ENCODE peak calls at places on chromosomes 5 and 9, in five cellular contexts. C is SK-N-SH; V is prostate gland; P is CD8-positive, alpha-beta memory T cell; Q is right atrium auricular region. W is an unnamed sample.

GRCh38 chr5:157049605-157050004 is 9.3 kb downstream of the HAVCR1 start:
- DNase-seq in C (no peak), V (no peak), P (no peak), Q (no peak), W (no peak)

GRCh38 chr9:18906656-18907395 is 126.2 kb downstream of the SAXO1 start:
- DNase-seq in C (no peak), V (no peak), P (no peak), Q (no peak), W (no peak)

GRCh38 chr5:61431923-61432620 is 100.0 kb downstream of the ZSWIM6 start:
- DNase-seq in C (no peak), V (no peak), P (no peak), Q (no peak), W (no peak)

GRCh38 chr5:139037732-139038131 is 160.4 kb downstream of the SIL1 start:
- DNase-seq in C (no peak), V (no peak), P (no peak), Q (no peak), W (no peak)

GRCh38 chr9:13555989-13556500 is 276.6 kb upstream of the MPDZ start:
- DNase-seq in C (no peak), V (no peak), P (no peak), Q (no peak), W (no peak)

GRCh38 chr9:68507796-68508145 is 32.9 kb downstream of the TMEM252 start:
- DNase-seq in C (no peak), V (no peak), P (no peak), Q (no peak), W (no peak)

GRCh38 chr5:15203376-15203775 is 296.6 kb upstream of the FBXL7 start:
- DNase-seq in C (no peak), V (no peak), P (no peak), Q (no peak), W (no peak)

GRCh38 chr9:93468763-93469456 is 15.5 kb upstream of the FAM120AOS start:
- DNase-seq in C (no peak), V (no peak), P (no peak), Q (no peak), W (no peak)

GRCh38 chr9:108241384-108241783 is 614.4 kb downstream of the ACTL7B start:
- DNase-seq in C (no peak), V (no peak), P (no peak), Q (no peak), W (no peak)

GRCh38 chr9:114172981-114173833 is 17.9 kb downstream of the COL27A1 start:
- DNase-seq in C (no peak), V (peak; percentile 64), P (no peak), Q (no peak), W (no peak)

GRCh38 chr5:168747987-168748777 is 169.0 kb upstream of the PANK3 start:
- DNase-seq in C (peak; percentile 77), V (no peak), P (peak; percentile 10), Q (no peak), W (no peak)

GRCh38 chr5:126755593-126755992 is 21.3 kb upstream of the LMNB1 start:
- DNase-seq in C (no peak), V (no peak), P (no peak), Q (no peak), W (no peak)

GRCh38 chr5:150398432-150399157 is 14.1 kb downstream of the CD74 start:
- DNase-seq in C (no peak), V (no peak), P (no peak), Q (no peak), W (peak; percentile 47)

GRCh38 chr5:55063220-55063863 is 39.1 kb upstream of the GZMA start:
- DNase-seq in C (no peak), V (no peak), P (no peak), Q (no peak), W (no peak)

GRCh38 chr5:148790545-148791333 is 35.7 kb upstream of the ADRB2 start:
- DNase-seq in C (no peak), V (no peak), P (no peak), Q (no peak), W (no peak)

GRCh38 chr5:110031402-110032140 is 341.8 kb downstream of the MAN2A1 start:
- DNase-seq in C (no peak), V (peak; percentile 6), P (no peak), Q (no peak), W (no peak)

GRCh38 chr9:128428644-128429504 is 8.2 kb downstream of the CERCAM start:
- DNase-seq in C (no peak), V (no peak), P (no peak), Q (no peak), W (no peak)

GRCh38 chr5:67363195-67363594 is 166.6 kb upstream of the CD180 start:
- DNase-seq in C (no peak), V (no peak), P (no peak), Q (no peak), W (no peak)

GRCh38 chr5:146647656-146648199 is 131.7 kb upstream of the GPR151 start:
- DNase-seq in C (peak; percentile 61), V (no peak), P (no peak), Q (no peak), W (no peak)

GRCh38 chr5:64784451-64785025 is 15.8 kb downstream of the CWC27 start:
- DNase-seq in C (peak; percentile 22), V (peak; percentile 77), P (peak; percentile 58), Q (peak; percentile 67), W (peak; percentile 57)

GRCh38 chr9:128160603-128160987 is 530 bp downstream of the BBLN start:
- DNase-seq in C (peak; percentile 67), V (no peak), P (peak; percentile 5), Q (no peak), W (peak; percentile 11)

GRCh38 chr9:129407905-129408452 is 212.9 kb downstream of the C9orf50 start:
- DNase-seq in C (no peak), V (no peak), P (no peak), Q (no peak), W (no peak)

GRCh38 chr9:135898634-135899407 is 8.5 kb downstream of the CAMSAP1 start:
- DNase-seq in C (no peak), V (no peak), P (no peak), Q (no peak), W (no peak)

GRCh38 chr9:36470891-36471290 is 70.8 kb upstream of the RNF38 start:
- DNase-seq in C (no peak), V (peak; percentile 37), P (peak; percentile 57), Q (no peak), W (peak; percentile 85)

GRCh38 chr9:25704800-25705199 is 26.6 kb upstream of the TUSC1 start:
- DNase-seq in C (no peak), V (no peak), P (no peak), Q (no peak), W (no peak)

DNA sequence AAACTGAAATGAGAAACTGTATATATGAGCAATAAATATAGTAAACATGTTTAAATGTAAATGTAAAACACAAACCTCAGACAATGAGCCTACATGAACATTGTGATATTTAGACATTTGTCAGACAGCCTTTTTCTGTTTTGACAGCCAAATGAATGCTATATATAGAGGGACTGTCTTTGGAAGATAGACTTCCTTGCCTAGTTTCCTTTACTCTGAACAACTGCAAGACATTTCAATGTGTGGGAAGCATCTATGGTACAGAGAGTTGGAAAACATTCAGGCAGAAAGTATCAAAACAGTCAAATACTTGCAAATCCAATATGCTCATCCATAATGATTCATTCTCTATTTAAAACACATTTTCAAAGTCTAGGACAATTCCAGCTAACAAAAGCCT is 31.7 kb upstream of the TUSC1 start:
- DNase-seq in C (no peak), V (no peak), P (no peak), Q (no peak), W (no peak)
- H3K27ac ChIP-seq in C (no peak overlapping the region), V (no peak overlapping the region), P (no peak overlapping the region), Q (no peak overlapping the region), W (no peak overlapping the region)

DNA sequence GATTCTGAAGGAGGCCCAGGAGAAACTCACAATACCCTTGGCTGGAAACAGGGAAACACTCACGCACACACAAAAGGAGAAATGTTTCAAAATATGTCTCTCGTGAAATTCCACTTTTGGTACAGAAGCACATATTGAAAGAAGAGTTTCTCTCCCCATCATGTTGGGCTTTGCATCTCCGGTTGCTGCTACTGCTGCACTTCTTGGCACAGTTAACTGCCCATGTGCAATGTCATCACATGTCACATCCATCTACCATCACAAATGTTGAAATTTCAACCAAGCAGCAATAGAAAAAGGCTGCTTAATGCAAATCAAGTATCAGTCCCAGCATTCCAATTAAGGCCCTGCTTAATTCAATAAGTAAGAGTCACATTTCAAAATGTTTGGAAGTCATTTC is 72.1 kb downstream of the ABCA1 start:
- DNase-seq in C (no peak), V (no peak), P (no peak), Q (no peak), W (no peak)
- H3K36me3 ChIP-seq in C (peaks cover 10% of the 10 kb centered on the region), V (no peaks in the 10 kb centered on the region), P (no peaks in the 10 kb centered on the region), Q (peaks cover 26% of the 10 kb centered on the region), W (no peaks in the 10 kb centered on the region)

GRCh38 chr5:137145726-137146125 is 353.4 kb downstream of the SPOCK1 start:
- DNase-seq in C (no peak), V (no peak), P (no peak), Q (no peak), W (no peak)
- H3K27ac ChIP-seq in C (no peak overlapping the region), V (no peak overlapping the region), P (no peak overlapping the region), Q (peak overlapping the region; percentile 31), W (no peak overlapping the region)

DNA sequence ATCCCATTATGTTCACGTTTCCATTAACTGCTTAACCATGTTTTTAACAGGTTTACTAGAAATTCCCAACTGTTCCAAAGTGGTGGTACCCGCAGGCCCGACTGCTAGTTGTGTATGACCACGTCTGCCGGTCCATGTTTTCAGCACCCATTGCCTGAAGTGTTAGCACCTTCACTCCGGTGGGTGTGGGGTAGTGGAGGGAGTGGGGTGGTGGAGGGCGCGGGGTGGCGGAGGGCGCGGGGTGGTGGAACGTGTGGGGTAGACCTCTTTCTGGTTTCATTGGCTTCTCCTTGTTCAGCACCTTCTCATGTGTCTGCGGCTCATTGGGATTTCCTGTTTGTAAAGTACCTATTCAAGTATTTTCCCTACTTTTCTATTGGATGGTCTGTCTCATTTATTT is 37.7 kb downstream of the TPPP start:
- DNase-seq in C (no peak), V (no peak), P (no peak), Q (no peak), W (no peak)
- H3K36me3 ChIP-seq in C (peaks cover 7% of the 10 kb centered on the region), V (no peaks in the 10 kb centered on the region), P (no peaks in the 10 kb centered on the region), Q (peaks cover 5% of the 10 kb centered on the region), W (peaks cover 23% of the 10 kb centered on the region)

GRCh38 chr5:73985145-73985544 is 359.1 kb downstream of the ARHGEF28 start:
- DNase-seq in C (peak; percentile 22), V (no peak), P (no peak), Q (no peak), W (no peak)
- H3K27ac ChIP-seq in C (no peak overlapping the region), V (no peak overlapping the region), P (no peak overlapping the region), Q (peak overlapping the region; percentile 25), W (no peak overlapping the region)

DNA sequence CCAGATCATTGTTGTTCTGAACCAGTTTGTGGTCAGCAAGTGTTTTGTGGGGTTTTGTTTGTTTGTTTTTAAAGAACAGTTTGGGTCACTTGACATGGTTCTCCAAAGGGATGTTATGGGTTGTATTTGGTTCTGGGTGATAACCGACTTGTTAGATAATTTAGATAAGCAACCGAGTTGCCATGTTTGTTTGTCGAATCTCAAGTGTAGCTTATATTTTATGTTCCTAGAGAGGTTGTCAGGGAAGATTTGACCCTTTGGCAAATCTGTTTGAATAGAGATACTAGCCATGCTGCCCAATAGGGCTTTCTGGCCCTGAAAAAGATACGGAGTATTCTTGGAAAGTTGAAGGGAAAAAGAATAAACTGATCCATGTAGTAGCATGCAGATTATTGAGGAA is 12.2 kb upstream of the FGF18 start:
- DNase-seq in C (no peak), V (no peak), P (no peak), Q (no peak), W (no peak)
- H3K36me3 ChIP-seq in C (peaks cover 63% of the 10 kb centered on the region), V (no peaks in the 10 kb centered on the region), P (peaks cover 47% of the 10 kb centered on the region), Q (peaks cover 51% of the 10 kb centered on the region), W (peaks cover 72% of the 10 kb centered on the region)